ENCODE peak calls at places on chromosomes 11 and 22, in eight cellular contexts. U is psoas muscle, D is body of pancreas, N is AG09309, W is left ventricle myocardium inferior, A is astrocyte of the cerebellum, V is kidney, Z is ovary. S is an unnamed sample.

GRCh38 chr11:9002920-9003572 is 755 bp downstream of the NRIP3 start:
- DNase-seq in U (no peak), D (no peak), N (no peak), W (no peak), A (no peak), V (no peak), Z (no peak), S (no peak)

GRCh38 chr11:125105921-125106320 is 5.5 kb downstream of the TMEM218 start:
- DNase-seq in U (no peak), D (no peak), N (no peak), W (no peak), A (no peak), V (no peak), Z (no peak), S (peak)

GRCh38 chr11:44674809-44675208 is 52.0 kb upstream of the TSPAN18 start:
- DNase-seq in U (no peak), D (no peak), N (no peak), W (no peak), A (no peak), V (no peak), Z (no peak), S (no peak)

GRCh38 chr11:2793781-2794418 is 91.7 kb downstream of the CDKN1C start:
- DNase-seq in U (peak), D (peak), N (no peak), W (peak), A (no peak), V (peak), Z (no peak), S (no peak)

GRCh38 chr11:11349870-11350325 is 3.2 kb downstream of the CSNK2A3 start:
- DNase-seq in U (no peak), D (peak), N (peak), W (no peak), A (peak), V (no peak), Z (no peak), S (peak)

GRCh38 chr11:103897156-103897555 is 139.3 kb upstream of the DDI1 start:
- DNase-seq in U (no peak), D (no peak), N (no peak), W (no peak), A (no peak), V (no peak), Z (no peak), S (peak)

GRCh38 chr11:118778898-118779297 is 12.1 kb downstream of the DDX6 start:
- DNase-seq in U (no peak), D (no peak), N (no peak), W (no peak), A (no peak), V (no peak), Z (no peak), S (no peak)

GRCh38 chr11:129946965-129947364 is 51.6 kb upstream of the NFRKB start:
- DNase-seq in U (no peak), D (no peak), N (no peak), W (no peak), A (no peak), V (no peak), Z (no peak), S (no peak)

GRCh38 chr11:7088921-7089320 is at the start of gene RBMXL2:
- DNase-seq in U (peak), D (no peak), N (no peak), W (no peak), A (no peak), V (peak), Z (no peak), S (peak)

GRCh38 chr22:20648306-20648903 is 125.5 kb upstream of the SERPIND1 start:
- DNase-seq in U (no peak), D (no peak), N (no peak), W (no peak), A (no peak), V (no peak), Z (no peak), S (no peak)

GRCh38 chr22:25085930-25086901 is 113.4 kb upstream of the CRYBB3 start:
- DNase-seq in U (peak), D (peak), N (no peak), W (peak), A (no peak), V (peak), Z (peak), S (no peak)

GRCh38 chr11:30868495-30869130 is 282.5 kb upstream of the MPPED2 start:
- DNase-seq in U (no peak), D (no peak), N (no peak), W (no peak), A (no peak), V (no peak), Z (no peak), S (no peak)

GRCh38 chr11:121194731-121195596 is 93.9 kb downstream of the TECTA start:
- DNase-seq in U (no peak), D (peak), N (peak), W (no peak), A (peak), V (no peak), Z (peak), S (peak)

GRCh38 chr11:78168539-78169477 is 19.6 kb downstream of the KCTD21 start:
- DNase-seq in U (peak), D (peak), N (peak), W (peak), A (peak), V (peak), Z (peak), S (peak)

GRCh38 chr11:112453601-112454577 is 193.2 kb upstream of the PLET1 start:
- DNase-seq in U (peak), D (peak), N (no peak), W (no peak), A (no peak), V (no peak), Z (no peak), S (peak)

GRCh38 chr22:36077261-36077660 is 48.6 kb upstream of the RBFOX2 start:
- DNase-seq in U (no peak), D (peak), N (peak), W (no peak), A (no peak), V (no peak), Z (no peak), S (no peak)
- H3K4me3 ChIP-seq in U (no peak), D (no peak), N (no peak), W (no peak), A (no peak), V (no peak), Z (no peak), S (no peak)

GRCh38 chr11:110481523-110481922 is 51.8 kb downstream of the FDX1 start:
- DNase-seq in U (no peak), D (no peak), N (no peak), W (no peak), A (no peak), V (no peak), Z (no peak), S (no peak)

GRCh38 chr11:110479445-110480101 is 49.8 kb downstream of the FDX1 start:
- DNase-seq in U (no peak), D (no peak), N (peak), W (no peak), A (peak), V (no peak), Z (no peak), S (peak)

GRCh38 chr11:110478410-110478809 is 48.7 kb downstream of the FDX1 start:
- DNase-seq in U (no peak), D (no peak), N (no peak), W (no peak), A (no peak), V (no peak), Z (no peak), S (peak)

GRCh38 chr11:110474578-110474977 is 44.8 kb downstream of the FDX1 start:
- DNase-seq in U (no peak), D (no peak), N (no peak), W (no peak), A (no peak), V (no peak), Z (no peak), S (no peak)

GRCh38 chr11:110479070-110479444 is 49.3 kb downstream of the FDX1 start:
- DNase-seq in U (no peak), D (no peak), N (no peak), W (no peak), A (no peak), V (no peak), Z (no peak), S (no peak)
- H3K4me3 ChIP-seq in U (no peak), D (no peak), N (no peak), W (no peak), A (no peak), V (no peak), Z (no peak), S (no peak)

GRCh38 chr11:131684111-131685060 is 314.0 kb downstream of the NTM start:
- DNase-seq in U (no peak), D (no peak), N (no peak), W (no peak), A (no peak), V (no peak), Z (no peak), S (no peak)

GRCh38 chr11:131685206-131685605 is 314.8 kb downstream of the NTM start:
- DNase-seq in U (no peak), D (no peak), N (no peak), W (no peak), A (no peak), V (no peak), Z (no peak), S (no peak)

GRCh38 chr11:131686836-131687235 is 316.4 kb downstream of the NTM start:
- DNase-seq in U (no peak), D (no peak), N (no peak), W (no peak), A (no peak), V (no peak), Z (no peak), S (no peak)

GRCh38 chr11:131687291-131688055 is 317.1 kb downstream of the NTM start:
- DNase-seq in U (no peak), D (no peak), N (no peak), W (no peak), A (no peak), V (peak), Z (no peak), S (no peak)

GRCh38 chr11:131685906-131686305 is 315.5 kb downstream of the NTM start:
- DNase-seq in U (no peak), D (no peak), N (no peak), W (no peak), A (no peak), V (no peak), Z (no peak), S (no peak)
- H3K4me3 ChIP-seq in U (no peak), D (no peak), N (no peak), W (no peak), A (no peak), V (no peak), Z (no peak), S (no peak)

DNA sequence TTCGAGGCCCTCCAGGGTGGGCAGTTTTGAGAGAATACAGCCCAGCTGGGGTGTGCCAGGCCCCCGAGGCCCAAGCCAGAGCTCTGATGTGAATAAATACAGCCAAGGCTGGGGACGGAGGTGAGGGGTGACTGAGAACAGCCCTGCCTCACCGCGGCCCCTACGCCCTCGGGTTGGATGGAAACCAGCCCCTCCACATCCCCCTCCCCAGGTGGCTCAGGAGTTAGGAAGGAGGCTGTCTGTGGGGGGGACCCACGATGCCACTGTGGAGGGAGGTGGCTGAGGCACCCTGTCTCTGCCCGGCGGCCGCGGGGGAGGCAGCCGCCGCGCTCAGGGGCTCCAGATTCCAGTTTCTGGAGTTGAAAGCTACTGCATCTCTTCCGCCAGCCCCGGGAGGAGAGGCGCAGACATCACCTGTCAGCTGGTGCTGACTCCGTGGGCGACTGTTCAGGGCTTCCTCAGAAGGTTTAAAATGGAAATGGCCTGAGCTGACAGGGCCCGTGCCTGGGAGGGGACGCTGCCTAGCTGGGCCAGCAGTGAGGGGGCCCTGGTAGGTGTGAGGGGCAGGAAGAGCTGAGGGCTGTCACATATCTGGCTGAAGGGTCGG is 1.4 kb downstream of the FLRT1 start:
- DNase-seq in U (no peak), D (no peak), N (no peak), W (no peak), A (no peak), V (no peak), Z (no peak), S (no peak)
- H3K4me3 ChIP-seq in U (peak), D (no peak), N (no peak), W (peak), A (no peak), V (no peak), Z (no peak), S (no peak)

DNA sequence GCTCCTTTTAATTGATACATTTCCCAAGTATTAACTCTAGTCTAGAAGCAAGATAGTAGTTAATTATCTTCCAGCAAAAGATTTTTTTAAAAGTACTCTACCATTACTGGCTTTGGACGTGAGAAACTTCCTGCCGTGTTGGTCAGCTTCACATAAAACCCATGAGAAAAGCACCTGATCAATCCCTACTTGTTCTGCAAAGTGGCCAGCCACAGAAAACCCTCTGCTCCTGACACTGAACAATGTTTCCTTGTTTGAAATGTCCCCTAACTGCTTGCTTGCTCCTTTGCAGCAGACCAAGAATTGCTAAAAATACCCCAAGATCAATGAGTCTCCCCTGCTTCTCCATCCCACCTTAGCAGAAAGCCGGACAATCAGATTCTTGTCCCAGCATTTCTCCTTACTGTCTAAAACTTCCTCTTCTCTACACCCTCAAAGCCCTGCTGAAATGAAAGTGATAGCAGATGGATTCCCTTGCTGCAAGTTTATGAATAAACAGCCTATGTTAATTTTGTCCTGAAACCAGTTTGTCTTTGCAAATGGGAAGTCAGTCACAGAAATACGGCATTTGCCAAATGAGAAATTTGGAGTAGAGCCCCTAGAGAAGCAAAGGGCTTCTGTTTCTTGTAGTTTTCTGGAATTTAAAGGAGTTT is 207.1 kb upstream of the ARHGAP20 start:
- DNase-seq in U (no peak), D (no peak), N (no peak), W (no peak), A (no peak), V (no peak), Z (no peak), S (no peak)
- H3K4me3 ChIP-seq in U (no peak), D (no peak), N (no peak), W (no peak), A (no peak), V (no peak), Z (no peak), S (no peak)

GRCh38 chr22:31088233-31088986 is 7.3 kb downstream of the SMTN start:
- DNase-seq in U (no peak), D (no peak), N (no peak), W (no peak), A (no peak), V (no peak), Z (peak), S (no peak)
- H3K4me3 ChIP-seq in U (no peak), D (no peak), N (no peak), W (no peak), A (no peak), V (no peak), Z (no peak), S (no peak)

DNA sequence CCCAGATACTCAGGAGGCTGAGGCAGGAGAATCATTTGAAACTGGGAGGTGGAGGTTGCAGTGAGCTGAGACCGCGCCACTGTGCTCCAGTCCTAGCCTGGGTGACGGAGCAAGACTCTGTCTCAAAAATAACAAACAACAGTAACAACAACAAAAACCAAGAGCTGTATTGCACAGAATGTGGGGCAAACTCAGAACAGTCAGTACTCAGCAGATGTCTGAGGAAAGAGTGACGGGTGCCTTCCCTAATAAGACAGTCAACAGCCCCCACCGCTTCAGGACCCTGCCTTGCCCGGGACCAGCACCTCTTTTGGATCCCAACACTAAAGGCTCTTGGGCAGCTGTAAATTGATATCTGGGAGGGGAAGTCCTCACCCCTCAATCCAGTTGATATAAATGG is 40.3 kb downstream of the RIBC2 start:
- DNase-seq in U (no peak), D (no peak), N (no peak), W (no peak), A (no peak), V (no peak), Z (no peak), S (no peak)
- H3K4me3 ChIP-seq in U (no peak), D (no peak), N (no peak), W (no peak), A (no peak), V (no peak), Z (no peak), S (no peak)

GRCh38 chr11:83115551-83115950 is 41.4 kb upstream of the PCF11 start:
- DNase-seq in U (no peak), D (no peak), N (no peak), W (no peak), A (no peak), V (no peak), Z (no peak), S (peak)

GRCh38 chr11:83112886-83113285 is 41.2 kb upstream of the RAB30 start:
- DNase-seq in U (no peak), D (no peak), N (no peak), W (no peak), A (no peak), V (no peak), Z (no peak), S (no peak)

GRCh38 chr11:83119216-83119615 is 37.7 kb upstream of the PCF11 start:
- DNase-seq in U (no peak), D (no peak), N (no peak), W (no peak), A (no peak), V (no peak), Z (no peak), S (peak)

GRCh38 chr11:83118814-83119213 is 38.1 kb upstream of the PCF11 start:
- DNase-seq in U (no peak), D (no peak), N (no peak), W (no peak), A (no peak), V (no peak), Z (no peak), S (peak)

GRCh38 chr11:83115992-83116641 is 40.8 kb upstream of the PCF11 start:
- DNase-seq in U (no peak), D (no peak), N (no peak), W (no peak), A (no peak), V (no peak), Z (no peak), S (no peak)
- H3K4me3 ChIP-seq in U (no peak), D (no peak), N (no peak), W (no peak), A (no peak), V (peak), Z (no peak), S (no peak)

S was measured in choroid plexus epithelial cell.